ENCODE peak calls at places on chromosome 3, in four cellular contexts. Q is H1, N is HepG2, X is K562. B is an unnamed sample.

GRCh38 chr3:43537206-43537605 is 84.6 kb downstream of the ANO10 start:
- DNase-seq in Q (no peak), N (no peak), X (no peak), B (no peak)

GRCh38 chr3:183824761-183825379 is 507 bp downstream of the MAP6D1 start:
- DNase-seq in Q (no peak), N (no peak), X (no peak), B (peak)

GRCh38 chr3:115272036-115272824 is 125.1 kb upstream of the ZBTB20 start:
- DNase-seq in Q (no peak), N (no peak), X (peak), B (no peak)

GRCh38 chr3:188915137-188915536 is 256.6 kb upstream of the TPRG1 start:
- DNase-seq in Q (no peak), N (no peak), X (no peak), B (no peak)

GRCh38 chr3:27310693-27311092 is 58.5 kb downstream of the NEK10 start:
- DNase-seq in Q (no peak), N (no peak), X (no peak), B (no peak)

GRCh38 chr3:46298871-46299607 is 54.9 kb upstream of the CCR2 start:
- DNase-seq in Q (no peak), N (no peak), X (no peak), B (no peak)

GRCh38 chr3:46946856-46947544 is 29.5 kb downstream of the CCDC12 start:
- DNase-seq in Q (no peak), N (peak), X (peak), B (no peak)

GRCh38 chr3:143337387-143337786 is 217.8 kb downstream of the CHST2 start:
- DNase-seq in Q (no peak), N (no peak), X (no peak), B (no peak)

GRCh38 chr3:72258786-72259185 is 473.8 kb upstream of the PROK2 start:
- DNase-seq in Q (no peak), N (no peak), X (no peak), B (no peak)

GRCh38 chr3:79872483-79872882 is 104.7 kb upstream of the ROBO1 start:
- DNase-seq in Q (no peak), N (no peak), X (no peak), B (no peak)

GRCh38 chr3:1087066-1087555 is 5.7 kb upstream of the CNTN6 start:
- DNase-seq in Q (no peak), N (no peak), X (no peak), B (no peak)

GRCh38 chr3:113606539-113607218 is 74.3 kb downstream of the SIDT1 start:
- DNase-seq in Q (no peak), N (no peak), X (no peak), B (peak)

GRCh38 chr3:111246967-111247760 is 175.5 kb downstream of the NECTIN3 start:
- DNase-seq in Q (no peak), N (peak), X (no peak), B (no peak)

GRCh38 chr3:112097378-112097777 is 11.2 kb downstream of the C3orf52 start:
- DNase-seq in Q (no peak), N (peak), X (peak), B (no peak)

GRCh38 chr3:44104668-44105321 is 136.9 kb upstream of the TOPAZ1 start:
- DNase-seq in Q (no peak), N (no peak), X (no peak), B (peak)

GRCh38 chr3:177776656-177777055 is 579.4 kb upstream of the TBL1XR1 start:
- DNase-seq in Q (no peak), N (peak), X (no peak), B (no peak)

GRCh38 chr3:64830681-64831080 is 142.9 kb upstream of the ADAMTS9 start:
- DNase-seq in Q (no peak), N (no peak), X (no peak), B (no peak)

GRCh38 chr3:177778633-177779032 is 581.4 kb upstream of the TBL1XR1 start:
- DNase-seq in Q (no peak), N (no peak), X (no peak), B (no peak)

GRCh38 chr3:10011644-10012043 is 14.6 kb upstream of the FANCD2 start:
- DNase-seq in Q (no peak), N (no peak), X (no peak), B (no peak)

GRCh38 chr3:10019326-10019725 is 6.9 kb upstream of the FANCD2 start:
- DNase-seq in Q (no peak), N (no peak), X (no peak), B (no peak)

GRCh38 chr3:10017636-10018292 is 8.5 kb upstream of the FANCD2 start:
- DNase-seq in Q (no peak), N (no peak), X (no peak), B (no peak)

GRCh38 chr3:10012106-10012505 is 14.1 kb upstream of the FANCD2 start:
- DNase-seq in Q (no peak), N (no peak), X (no peak), B (no peak)

GRCh38 chr3:10015476-10015904 is 10.7 kb upstream of the FANCD2 start:
- DNase-seq in Q (no peak), N (no peak), X (no peak), B (no peak)
- TF ChIP-seq TAF1 in Q (no peak), N (no peak), X (no peak), B (no peak)

DNA sequence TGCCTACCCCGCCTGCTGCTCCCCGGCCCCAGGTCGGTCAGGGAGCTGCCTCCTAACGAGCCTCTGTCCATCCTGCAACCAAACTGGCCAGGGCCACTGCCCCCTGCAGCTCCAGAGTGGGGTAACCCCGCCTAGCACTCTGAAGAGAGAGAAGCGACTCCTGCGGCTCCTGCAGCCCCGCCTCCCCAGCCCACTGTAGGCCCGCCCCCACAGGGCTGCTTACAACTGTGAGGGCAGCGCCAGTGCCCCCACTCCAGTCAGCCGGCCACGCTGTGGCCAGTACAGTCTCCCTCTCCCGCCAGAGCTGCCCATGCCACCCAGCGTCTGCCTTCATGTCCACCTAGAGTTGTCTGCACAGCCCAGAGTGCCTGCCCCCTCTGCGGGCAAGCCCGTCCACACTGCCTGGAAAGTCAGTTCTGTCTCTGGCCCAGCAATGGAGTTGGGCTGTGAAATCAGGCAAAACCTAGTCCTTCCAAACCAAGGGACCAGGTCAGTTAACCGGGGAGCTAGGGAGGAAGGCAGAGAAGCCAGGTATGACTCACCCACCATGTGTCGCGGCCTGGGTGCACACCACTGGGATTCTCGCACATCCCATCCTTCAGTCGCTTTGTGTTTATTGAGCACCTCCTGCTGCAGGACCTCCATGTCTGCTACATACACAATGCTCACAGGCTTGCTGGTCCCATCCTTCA is 2.4 kb downstream of the UCN2 start:
- DNase-seq in Q (peak), N (peak), X (peak), B (no peak)
- TF ChIP-seq POLR2A in Q (peak), N (no peak), X (no peak), B (no peak)

DNA sequence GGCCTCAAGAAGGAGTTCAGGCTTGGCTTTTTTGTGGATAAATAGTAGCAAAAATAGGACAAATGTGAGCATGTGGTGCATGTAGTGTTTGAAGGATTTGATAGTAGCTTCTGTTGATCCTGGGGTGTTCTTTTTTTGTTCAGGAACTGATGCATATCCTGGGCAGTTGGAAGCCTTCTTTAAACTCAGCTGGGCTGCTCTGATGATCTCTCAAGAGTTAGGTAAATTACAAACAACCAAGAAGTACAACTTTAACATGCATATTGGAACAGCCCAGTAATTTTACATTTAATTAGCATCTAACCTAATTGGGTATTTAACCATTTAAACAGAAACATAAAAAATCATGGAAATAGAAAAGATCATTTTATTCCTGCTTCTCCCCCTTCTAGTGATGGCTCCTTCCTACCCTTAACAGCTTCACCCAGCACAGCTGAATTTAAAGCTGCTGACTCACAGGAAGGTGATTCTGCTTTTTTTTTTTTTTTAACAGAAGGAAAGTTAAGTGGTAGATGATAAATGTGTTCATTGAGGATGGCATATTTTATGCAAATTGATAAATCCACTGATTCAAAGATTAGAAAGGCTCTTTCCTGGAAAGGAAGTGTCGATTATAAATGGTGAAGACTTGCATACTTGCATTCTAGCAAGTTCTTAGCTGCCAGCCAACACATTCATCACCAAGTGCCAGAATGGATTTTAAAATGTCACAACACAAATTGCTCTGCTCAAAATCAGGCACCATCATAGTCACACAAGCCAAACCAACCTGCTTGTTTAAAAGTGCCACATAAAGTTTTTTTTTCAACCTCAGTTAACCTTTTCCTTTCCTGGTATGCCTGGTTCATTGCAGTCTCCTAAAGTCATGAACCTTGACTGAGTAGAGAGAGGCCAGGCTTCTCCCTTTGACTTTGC is 20.0 kb downstream of the SLC35G2 start:
- DNase-seq in Q (no peak), N (no peak), X (peak), B (no peak)
- TF ChIP-seq POLR2AphosphoS5 in Q (no peak), N (no peak), X (no peak), B (no peak)

GRCh38 chr3:132232231-132232792 is 84.9 kb upstream of the ACP3 start:
- DNase-seq in Q (no peak), N (no peak), X (no peak), B (no peak)
- TF ChIP-seq TAF1 in Q (no peak), N (no peak), X (no peak), B (no peak)

GRCh38 chr3:107525101-107525953 is 2.6 kb downstream of the BBX start:
- DNase-seq in Q (no peak), N (no peak), X (no peak), B (no peak)

GRCh38 chr3:107522510-107523360 is at the start of gene BBX:
- DNase-seq in Q (peak), N (peak), X (peak), B (peak)

GRCh38 chr3:107524214-107525100 is 1.7 kb downstream of the BBX start:
- DNase-seq in Q (no peak), N (peak), X (peak), B (no peak)

GRCh38 chr3:107521466-107522059 is 1.2 kb upstream of the BBX start:
- DNase-seq in Q (no peak), N (no peak), X (no peak), B (no peak)

DNA sequence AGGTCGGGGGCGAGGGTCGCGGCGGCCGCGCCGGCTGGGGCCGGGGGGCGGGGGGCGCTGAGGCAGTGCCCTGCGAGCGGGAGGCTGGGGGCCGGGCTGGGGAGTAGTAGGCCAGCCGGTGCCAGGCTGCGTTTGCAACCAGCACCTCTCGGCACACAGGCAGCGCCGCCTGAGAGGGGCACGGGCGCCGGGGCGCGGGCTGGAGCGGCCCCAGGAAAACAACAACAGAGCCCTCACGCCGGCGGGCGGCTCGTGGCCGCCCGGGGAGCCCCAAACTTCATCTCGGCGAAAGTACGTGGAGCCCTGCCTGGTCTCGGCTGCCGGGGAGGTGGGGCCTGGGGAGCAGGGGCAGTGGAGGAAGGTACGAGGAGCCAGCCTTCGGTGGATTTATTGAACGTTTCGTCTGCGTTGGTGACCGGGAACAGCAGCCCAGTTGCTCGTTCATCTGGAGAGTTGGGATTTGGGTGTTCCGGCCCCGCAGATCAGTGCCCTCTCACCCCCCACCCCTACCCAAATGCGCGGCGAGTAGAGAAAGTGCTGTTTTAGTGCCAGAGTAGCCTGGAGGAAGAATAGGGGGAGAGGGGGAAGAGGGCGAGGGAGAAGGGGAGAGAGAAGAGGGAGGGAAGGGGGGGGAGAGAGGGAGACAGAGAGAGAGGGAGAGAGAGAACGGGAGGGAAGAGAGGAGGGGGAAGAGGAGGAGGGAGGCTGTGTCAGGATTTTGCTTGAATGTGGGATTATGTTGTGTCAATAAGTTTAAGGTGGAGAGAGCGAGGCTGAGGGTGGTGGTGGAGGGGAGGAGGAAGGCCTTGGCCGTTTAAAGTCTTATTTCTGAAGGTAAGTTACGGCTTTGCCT is 825 bp downstream of the BBX start:
- DNase-seq in Q (no peak), N (peak), X (peak), B (peak)
- TF ChIP-seq POLR2A in Q (peak), N (no peak), X (no peak), B (no peak)

GRCh38 chr3:160754855-160755747 is 930 bp upstream of the PPM1L start:
- DNase-seq in Q (peak), N (peak), X (peak), B (peak)
- TF ChIP-seq POLR2AphosphoS5 in Q (peak), N (no peak), X (peak), B (no peak)